ENCODE peak calls at places on chromosomes 11 and 22, in six cellular contexts. B is lower leg skin, Y is pancreas, M is astrocyte of the spinal cord, G is GM06990, C is cardiac fibroblast. J is an unnamed sample.
A peak's percentile ranks its signal among the peaks of the same experiment; 100 is the strongest.

GRCh38 chr22:29314074-29314473 is 1.4 kb downstream of the RASL10A start:
- DNase-seq in M (no peak), B (no peak), G (no peak), Y (peak; percentile 52), C (no peak), J (no peak)

GRCh38 chr22:45493286-45493771 is 9.4 kb upstream of the FBLN1 start:
- DNase-seq in B (no peak), G (no peak), C (peak; percentile 33), Y (no peak), M (peak; percentile 63), J (no peak)

GRCh38 chr22:50713571-50714056 is 24.4 kb upstream of the ACR start:
- DNase-seq in Y (peak; percentile 13), G (no peak), C (no peak), M (no peak), B (no peak), J (no peak)

GRCh38 chr11:126112547-126112946 is 49.9 kb upstream of the CDON start:
- DNase-seq in Y (no peak), M (peak; percentile 26), C (no peak), B (no peak), G (no peak), J (no peak)

GRCh38 chr11:35802672-35803071 is 140.1 kb downstream of the TRIM44 start:
- DNase-seq in M (no peak), C (no peak), G (no peak), B (no peak), Y (no peak), J (no peak)

GRCh38 chr22:47355776-47356432 is 593.5 kb downstream of the TBC1D22A start:
- DNase-seq in G (no peak), Y (peak; percentile 28), C (no peak), B (peak; percentile 31), M (no peak), J (no peak)

GRCh38 chr11:124740277-124740882 is 638 bp downstream of the NRGN start:
- DNase-seq in G (no peak), C (peak; percentile 31), M (no peak), B (peak; percentile 88), Y (no peak), J (no peak)

GRCh38 chr11:63880031-63880841 is 36.7 kb downstream of the RCOR2 start:
- DNase-seq in G (no peak), Y (no peak), B (no peak), C (peak; percentile 75), M (peak; percentile 76), J (peak; percentile 27)

GRCh38 chr22:48919187-48919590 is 908.5 kb downstream of the BRD1 start:
- DNase-seq in Y (no peak), G (no peak), C (no peak), M (no peak), B (peak; percentile 65), J (no peak)

GRCh38 chr11:102831128-102831708 is 12.2 kb downstream of the MMP3 start:
- DNase-seq in Y (peak; percentile 27), G (peak; percentile 1), M (peak; percentile 59), C (peak; percentile 53), B (peak; percentile 88), J (no peak)

GRCh38 chr11:101049123-101049522 is 80.5 kb downstream of the PGR start:
- DNase-seq in G (no peak), M (no peak), B (no peak), C (no peak), Y (no peak), J (no peak)

GRCh38 chr11:123576501-123576900 is 77.9 kb downstream of the SCN3B start:
- DNase-seq in C (no peak), M (no peak), Y (no peak), B (no peak), G (no peak), J (no peak)
- H3K4me3 ChIP-seq in C (no peak overlapping the region), M (no peak overlapping the region), Y (no peak overlapping the region), B (no peak overlapping the region), G (no peak overlapping the region), J (no peak overlapping the region)

GRCh38 chr11:134950692-134951304 is 538.8 kb upstream of the B3GAT1 start:
- DNase-seq in G (no peak), M (peak; percentile 62), Y (no peak), C (peak; percentile 38), B (peak; percentile 59), J (no peak)
- H3K4me3 ChIP-seq in G (no peak overlapping the region), M (no peak overlapping the region), Y (no peak overlapping the region), C (no peak overlapping the region), B (no peak overlapping the region), J (no peak overlapping the region)

GRCh38 chr22:18970948-18971315 is 34.8 kb upstream of the PRODH start:
- DNase-seq in G (no peak), M (no peak), B (no peak), C (no peak), Y (peak; percentile 70), J (no peak)
- H3K4me3 ChIP-seq in G (no peak overlapping the region), M (no peak overlapping the region), B (peak overlapping the region; percentile 59), C (no peak overlapping the region), Y (peak overlapping the region; percentile 75), J (no peak overlapping the region)

GRCh38 chr11:82890002-82890341 is 10.3 kb downstream of the PRCP start:
- DNase-seq in Y (no peak), M (no peak), B (no peak), G (no peak), C (no peak), J (no peak)

GRCh38 chr11:82895437-82896091 is 4.7 kb downstream of the PRCP start:
- DNase-seq in B (no peak), C (no peak), G (peak; percentile 43), M (no peak), Y (no peak), J (no peak)

GRCh38 chr11:82889133-82890001 is 10.9 kb downstream of the PRCP start:
- DNase-seq in Y (no peak), M (no peak), C (no peak), G (no peak), B (no peak), J (no peak)

GRCh38 chr11:82892611-82893169 is 7.5 kb downstream of the PRCP start:
- DNase-seq in Y (no peak), C (no peak), M (no peak), B (no peak), G (no peak), J (no peak)

DNA sequence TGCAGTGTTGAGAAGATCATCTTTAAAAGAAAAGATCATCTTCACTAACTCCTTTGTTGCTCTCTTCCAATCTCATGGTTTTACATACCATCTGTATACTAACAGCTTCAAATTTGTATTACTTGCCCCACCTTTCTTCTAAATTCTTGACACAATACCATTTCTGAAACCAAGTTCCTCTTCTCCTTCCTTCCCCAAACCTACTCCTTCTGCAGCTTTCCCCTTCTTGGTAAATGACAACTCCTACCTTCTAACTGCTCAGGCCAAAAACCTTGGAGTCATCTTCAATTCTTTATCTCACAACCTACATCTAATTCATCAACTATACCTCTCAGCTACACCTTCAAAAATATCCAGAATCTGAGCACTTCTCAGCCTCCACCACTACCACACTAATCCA is 9.3 kb downstream of the PRCP start:
- DNase-seq in G (no peak), C (no peak), B (no peak), M (no peak), Y (no peak), J (no peak)
- H3K4me3 ChIP-seq in G (no peak overlapping the region), C (no peak overlapping the region), B (no peak overlapping the region), M (no peak overlapping the region), Y (no peak overlapping the region), J (no peak overlapping the region)

GRCh38 chr22:27778299-27779090 is 23.1 kb downstream of the MN1 start:
- DNase-seq in C (no peak), G (no peak), Y (no peak), B (no peak), M (no peak), J (no peak)
- H3K4me3 ChIP-seq in C (no peak overlapping the region), G (no peak overlapping the region), Y (no peak overlapping the region), B (no peak overlapping the region), M (no peak overlapping the region), J (no peak overlapping the region)

GRCh38 chr22:27925331-27925730 is 6.3 kb upstream of the PITPNB start:
- DNase-seq in G (no peak), C (no peak), B (no peak), Y (no peak), M (no peak), J (no peak)
- H3K4me3 ChIP-seq in G (no peak overlapping the region), C (no peak overlapping the region), B (no peak overlapping the region), Y (no peak overlapping the region), M (no peak overlapping the region), J (no peak overlapping the region)

GRCh38 chr22:40081662-40082061 is 86.9 kb downstream of the FAM83F start:
- DNase-seq in Y (no peak), C (no peak), M (no peak), B (no peak), G (no peak), J (no peak)

GRCh38 chr22:40082184-40082583 is 87.4 kb downstream of the FAM83F start:
- DNase-seq in M (no peak), G (no peak), B (no peak), C (no peak), Y (no peak), J (no peak)

GRCh38 chr22:40077646-40078016 is 82.9 kb downstream of the FAM83F start:
- DNase-seq in G (no peak), C (no peak), Y (no peak), B (no peak), M (no peak), J (no peak)

GRCh38 chr22:40071720-40072119 is 77.0 kb downstream of the FAM83F start:
- DNase-seq in M (no peak), Y (no peak), C (no peak), B (no peak), G (no peak), J (no peak)

DNA sequence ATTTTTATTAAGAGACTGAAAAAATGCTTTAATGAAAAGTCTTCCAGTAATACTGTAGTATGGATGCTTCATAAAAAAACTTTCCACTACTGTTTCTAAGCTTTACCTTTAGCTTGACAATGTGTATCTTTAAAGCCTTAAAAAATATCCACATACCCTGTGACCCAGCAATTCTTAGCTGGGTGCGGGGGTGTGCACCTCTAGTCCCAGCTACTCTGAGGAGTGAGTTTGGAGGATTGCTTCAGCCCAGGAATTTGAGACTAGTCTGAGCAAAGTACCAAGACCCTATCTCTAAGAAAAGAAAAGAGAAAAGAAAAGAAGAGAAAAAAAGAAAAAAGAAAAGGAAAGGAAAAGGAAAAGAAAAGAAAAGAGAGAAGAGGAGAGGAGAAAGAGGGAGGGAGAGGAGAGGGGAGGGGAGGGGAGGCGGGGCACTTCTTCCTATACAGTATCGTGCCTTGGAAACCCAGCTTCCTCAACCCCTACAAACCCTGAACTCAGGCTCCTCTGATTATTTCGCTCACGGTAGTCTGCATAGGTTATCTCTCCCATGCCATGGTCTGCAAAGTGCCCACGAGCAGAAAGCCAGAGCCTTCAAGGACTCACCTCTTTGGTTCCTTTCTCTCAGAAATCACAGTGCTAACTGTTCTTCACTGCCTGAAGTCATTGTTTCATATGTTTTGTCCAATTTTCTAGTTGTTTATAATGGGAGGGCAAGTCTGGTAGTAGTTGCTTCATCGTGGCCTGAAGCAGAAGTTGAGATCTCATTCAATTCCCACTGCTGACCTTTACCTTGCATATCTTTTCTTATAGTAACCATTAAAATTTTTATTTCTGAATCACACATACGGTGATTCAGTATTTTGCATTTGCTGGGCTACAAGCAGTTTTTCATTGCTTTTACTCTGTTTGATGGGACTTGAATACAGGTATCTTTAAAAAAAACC is 82.2 kb downstream of the FAM83F start:
- DNase-seq in C (peak; percentile 8), M (no peak), Y (no peak), B (no peak), G (no peak), J (peak; percentile 4)
- H3K4me3 ChIP-seq in C (no peak overlapping the region), M (no peak overlapping the region), Y (no peak overlapping the region), B (no peak overlapping the region), G (no peak overlapping the region), J (no peak overlapping the region)